ENCODE peak calls at places on chromosomes 1 and 21, in ten cellular contexts. H is GM13976; Z is NCI-H2081; N is T follicular helper cell; C is neural progenitor cell; Q is heart left ventricle; K is left cardiac atrium; O is stimulated activated CD4-positive, alpha-beta T cell treated with anti-CD3 and anti-CD28 coated beads, Interleukin-4, amount 100 ng/mL, for 24 hours; B is NCI-H1092 treated with DMSO at 0.1 percent for 48 hours; F is DMS153. W is an unnamed sample.
A peak's percentile ranks its signal among the peaks of the same experiment; 100 is the strongest.

GRCh38 chr1:117967472-117967871 is 37.9 kb downstream of the WDR3 start:
- DNase-seq in F (no peak), H (no peak), O (no peak), C (peak; percentile 55), Q (no peak), B (peak; percentile 70), K (no peak), N (no peak), Z (no peak), W (no peak)

GRCh38 chr1:21541835-21542234 is 32.6 kb downstream of the ALPL start:
- DNase-seq in B (no peak), O (no peak), H (no peak), Z (no peak), Q (no peak), C (no peak), K (peak; percentile 66), N (no peak), F (no peak), W (no peak)

GRCh38 chr1:209485759-209486158 is 97.8 kb upstream of the CAMK1G start:
- DNase-seq in Z (no peak), O (no peak), K (no peak), N (no peak), B (no peak), C (no peak), Q (no peak), F (no peak), H (no peak), W (no peak)

GRCh38 chr1:57017717-57018116 is 51.9 kb upstream of the C8B start:
- DNase-seq in N (no peak), F (no peak), Q (no peak), H (no peak), Z (no peak), O (no peak), C (peak; percentile 36), B (no peak), K (no peak), W (no peak)

GRCh38 chr1:232622378-232622777 is 7.6 kb downstream of the SIPA1L2 start:
- DNase-seq in C (no peak), H (no peak), N (no peak), O (no peak), K (no peak), B (peak; percentile 37), F (peak; percentile 67), Q (no peak), Z (no peak), W (no peak)

GRCh38 chr1:228751360-228752098 is 16.2 kb downstream of the RHOU start:
- DNase-seq in Z (no peak), N (no peak), O (no peak), F (no peak), K (no peak), B (no peak), C (no peak), H (no peak), Q (no peak), W (no peak)

GRCh38 chr1:8858112-8858668 is 20.3 kb downstream of the ENO1 start:
- DNase-seq in H (no peak), Q (no peak), F (no peak), B (no peak), O (no peak), Z (no peak), K (no peak), C (no peak), N (no peak), W (no peak)

GRCh38 chr1:223014142-223014873 is 128.7 kb downstream of the TLR5 start:
- DNase-seq in O (no peak), B (no peak), Z (no peak), Q (no peak), N (no peak), H (no peak), K (no peak), C (no peak), F (no peak), W (no peak)

GRCh38 chr1:192126030-192126619 is 32.1 kb upstream of the RGS18 start:
- DNase-seq in H (no peak), C (no peak), B (no peak), N (no peak), Z (no peak), O (no peak), Q (no peak), K (no peak), F (no peak), W (no peak)

GRCh38 chr1:47104816-47105215 is 32.4 kb upstream of the CYP4A22 start:
- DNase-seq in F (no peak), Q (no peak), N (no peak), O (no peak), C (no peak), H (no peak), B (no peak), K (no peak), Z (no peak), W (no peak)

GRCh38 chr1:116694524-116694923 is 27.0 kb upstream of the IGSF3 start:
- DNase-seq in H (no peak), Q (no peak), F (no peak), K (no peak), B (no peak), N (no peak), Z (no peak), O (no peak), C (no peak), W (no peak)

GRCh38 chr1:43545686-43546387 is 15.2 kb downstream of the PTPRF start:
- DNase-seq in B (no peak), Q (no peak), N (no peak), K (peak; percentile 85), F (peak; percentile 96), O (no peak), H (no peak), Z (peak; percentile 29), C (peak; percentile 97), W (peak; percentile 77)

GRCh38 chr1:85847356-85847755 is 139.1 kb upstream of the ZNHIT6 start:
- DNase-seq in K (no peak), C (no peak), H (no peak), O (no peak), N (no peak), B (no peak), Q (no peak), Z (no peak), F (no peak), W (no peak)

GRCh38 chr1:31063636-31064035 is 1.9 kb downstream of the PUM1 start:
- DNase-seq in N (no peak), B (no peak), F (no peak), H (no peak), C (peak; percentile 27), K (no peak), Z (no peak), O (no peak), Q (no peak), W (no peak)

GRCh38 chr1:165910764-165911421 is 83.5 kb downstream of the UCK2 start:
- DNase-seq in B (no peak), Z (no peak), H (no peak), F (no peak), N (no peak), Q (no peak), K (peak; percentile 78), O (no peak), C (no peak), W (peak; percentile 71)

GRCh38 chr21:25850126-25850831 is 115.5 kb downstream of the GABPA start:
- DNase-seq in H (no peak), K (no peak), O (no peak), Q (no peak), F (no peak), Z (no peak), C (no peak), N (no peak), B (no peak), W (no peak)

GRCh38 chr1:163171826-163172225 is 30.9 kb downstream of the RGS5 start:
- DNase-seq in N (no peak), K (no peak), F (no peak), B (no peak), H (no peak), C (no peak), Q (no peak), O (no peak), Z (no peak), W (no peak)

GRCh38 chr1:15843826-15844572 is 3.5 kb upstream of the SPEN start:
- DNase-seq in Z (no peak), H (no peak), C (peak; percentile 93), O (no peak), B (peak; percentile 16), K (no peak), Q (no peak), N (no peak), F (no peak), W (no peak)

GRCh38 chr1:216310776-216311175 is 112.5 kb downstream of the USH2A start:
- DNase-seq in Q (no peak), N (no peak), H (peak; percentile 9), F (peak; percentile 87), O (no peak), C (peak; percentile 78), Z (peak; percentile 78), B (peak; percentile 84), K (no peak), W (no peak)

GRCh38 chr1:1360511-1361169 is 2.3 kb upstream of the MXRA8 start:
- DNase-seq in Q (peak; percentile 87), H (no peak), Z (no peak), F (no peak), B (no peak), N (no peak), K (peak; percentile 76), O (no peak), C (peak; percentile 71), W (no peak)

GRCh38 chr1:207740224-207740623 is 11.6 kb upstream of the CD46 start:
- DNase-seq in F (no peak), N (no peak), Z (no peak), K (no peak), H (no peak), C (no peak), O (no peak), B (no peak), Q (no peak), W (no peak)

GRCh38 chr1:235683653-235684052 is 34.1 kb upstream of the GNG4 start:
- DNase-seq in K (no peak), O (no peak), Q (no peak), Z (no peak), B (no peak), H (no peak), N (no peak), F (no peak), C (no peak), W (no peak)

GRCh38 chr1:162219461-162219860 is 150.0 kb downstream of the NOS1AP start:
- DNase-seq in H (no peak), N (no peak), F (no peak), Z (peak; percentile 40), K (no peak), C (no peak), B (no peak), O (no peak), Q (no peak), W (no peak)

GRCh38 chr1:50308883-50309282 is 114.4 kb downstream of the DMRTA2 start:
- DNase-seq in Z (no peak), H (peak; percentile 44), K (no peak), F (no peak), O (no peak), N (no peak), B (no peak), C (peak; percentile 72), Q (no peak), W (no peak)

W was measured in lower lobe of right lung.